ENCODE peak calls at places on chromosomes 13 and 19, in four cellular contexts. O is A549, I is K562, C is GM12878. Z is an unnamed sample.

GRCh38 chr19:34452671-34453253 is 24.6 kb downstream of the UBA2 start:
- DNase-seq in O (no peak), C (no peak), I (no peak), Z (peak; percentile 64)

GRCh38 chr13:20190481-20191310 is 2.0 kb downstream of the GJB2 start:
- DNase-seq in C (no peak), I (no peak), O (no peak), Z (peak; percentile 90)

GRCh38 chr19:49148784-49149651 is 6.2 kb downstream of the HRC start:
- DNase-seq in O (peak; percentile 96), I (peak; percentile 92), C (no peak), Z (peak; percentile 86)

GRCh38 chr13:99961634-99962033 is 9.9 kb downstream of the ZIC5 start:
- DNase-seq in O (no peak), I (no peak), C (no peak), Z (no peak)

GRCh38 chr13:45331981-45332830 is 8.8 kb downstream of the TPT1 start:
- DNase-seq in O (peak; percentile 73), I (no peak), C (no peak), Z (peak; percentile 88)

GRCh38 chr13:93450226-93450625 is 223.6 kb downstream of the GPC6 start:
- DNase-seq in O (no peak), I (no peak), C (no peak), Z (peak; percentile 73)

GRCh38 chr13:31629085-31629785 is 110.1 kb upstream of the RXFP2 start:
- DNase-seq in I (no peak), O (no peak), C (no peak), Z (peak; percentile 40)

GRCh38 chr13:108594153-108594552 is 35.3 kb upstream of the MYO16 start:
- DNase-seq in C (no peak), O (no peak), I (no peak), Z (no peak)

GRCh38 chr19:55248704-55249103 is 10.1 kb downstream of the PPP6R1 start:
- DNase-seq in I (no peak), C (no peak), O (no peak), Z (no peak)

GRCh38 chr13:57629821-57630235 is 1.7 kb upstream of the PCDH17 start:
- DNase-seq in C (no peak), I (peak; percentile 11), O (peak; percentile 29), Z (peak; percentile 42)

GRCh38 chr19:44644391-44645016 is 794 bp downstream of the PVR start:
- DNase-seq in O (peak; percentile 82), I (peak; percentile 26), C (no peak), Z (peak; percentile 49)

GRCh38 chr13:100987993-100988392 is 313.4 kb upstream of the TMTC4 start:
- DNase-seq in C (no peak), O (peak; percentile 1), I (no peak), Z (peak; percentile 26)

GRCh38 chr19:6222884-6223283 is 56.9 kb downstream of the MLLT1 start:
- DNase-seq in C (no peak), I (no peak), O (no peak), Z (no peak)

GRCh38 chr19:13881692-13882418 is 4.9 kb downstream of the NANOS3 start:
- DNase-seq in I (no peak), O (no peak), C (no peak), Z (peak; percentile 39)

GRCh38 chr13:23380534-23380933 is 53.0 kb downstream of the SACS start:
- DNase-seq in O (no peak), C (no peak), I (no peak), Z (peak; percentile 71)

GRCh38 chr19:960601-960938 is 23.6 kb upstream of the WDR18 start:
- DNase-seq in O (no peak), I (no peak), C (no peak), Z (no peak)

GRCh38 chr19:49408816-49409440 is 14.3 kb downstream of the PTH2 start:
- DNase-seq in I (no peak), O (no peak), C (no peak), Z (no peak)

GRCh38 chr19:1105217-1105872 is 1.6 kb downstream of the GPX4 start:
- DNase-seq in O (no peak), I (no peak), C (no peak), Z (peak; percentile 35)

GRCh38 chr19:13404236-13404635 is 102.0 kb downstream of the CACNA1A start:
- DNase-seq in I (no peak), C (no peak), O (no peak), Z (no peak)

GRCh38 chr13:74062933-74063332 is 71.3 kb downstream of the KLF12 start:
- DNase-seq in C (peak; percentile 52), O (no peak), I (no peak), Z (peak; percentile 74)

GRCh38 chr13:35894636-35895035 is 236.5 kb downstream of the DCLK1 start:
- DNase-seq in C (no peak), O (no peak), I (no peak), Z (peak; percentile 7)

GRCh38 chr19:1904385-1905070 is 671 bp upstream of the ADAT3 start:
- DNase-seq in C (peak; percentile 86), O (no peak), I (no peak), Z (no peak)

GRCh38 chr19:54938906-54939305 is 8.4 kb downstream of the NLRP7 start:
- DNase-seq in O (no peak), I (no peak), C (no peak), Z (no peak)

GRCh38 chr19:48060381-48060780 is 16.5 kb upstream of the CABP5 start:
- DNase-seq in O (no peak), I (no peak), C (no peak), Z (no peak)

GRCh38 chr13:91133941-91134772 is 213.3 kb upstream of the MIR17HG start:
- DNase-seq in I (peak; percentile 96), O (peak; percentile 57), C (no peak), Z (peak; percentile 54)

GRCh38 chr13:31814523-31814922 is 75.2 kb downstream of the RXFP2 start:
- DNase-seq in C (no peak), O (no peak), I (no peak), Z (no peak)

GRCh38 chr13:20182231-20182846 is 10.4 kb downstream of the GJB2 start:
- DNase-seq in I (peak; percentile 53), C (peak; percentile 35), O (peak; percentile 71), Z (peak; percentile 80)

GRCh38 chr13:98195054-98195791 is 18.2 kb upstream of the RNF113B start:
- DNase-seq in I (no peak), O (no peak), C (no peak), Z (no peak)

GRCh38 chr13:28671393-28671792 is 12.5 kb downstream of the POMP start:
- DNase-seq in I (no peak), O (no peak), C (no peak), Z (no peak)

GRCh38 chr13:98940325-98940724 is 37.5 kb downstream of the DOCK9 start:
- DNase-seq in C (no peak), O (no peak), I (no peak), Z (no peak)

GRCh38 chr13:99955747-99956472 is 15.7 kb downstream of the ZIC5 start:
- DNase-seq in C (no peak), I (no peak), O (no peak), Z (peak; percentile 17)

GRCh38 chr13:72258340-72258981 is 391.5 kb upstream of the DACH1 start:
- DNase-seq in C (no peak), O (no peak), I (no peak), Z (no peak)

GRCh38 chr13:53782400-53783030 is 753.9 kb downstream of the OLFM4 start:
- DNase-seq in C (peak; percentile 3), O (peak; percentile 35), I (no peak), Z (peak; percentile 17)
- TF ChIP-seq ELK1 in C (no peak), O (no peak), I (no peak), Z (no peak)

GRCh38 chr19:42469311-42470239 is 26.8 kb upstream of the CXCL17 start:
- DNase-seq in O (no peak), I (no peak), C (no peak), Z (no peak)

GRCh38 chr19:42466521-42467436 is 24.0 kb upstream of the CXCL17 start:
- DNase-seq in I (no peak), C (no peak), O (no peak), Z (no peak)

GRCh38 chr19:42465827-42466280 is 23.1 kb upstream of the CXCL17 start:
- DNase-seq in C (peak; percentile 66), I (no peak), O (no peak), Z (no peak)

GRCh38 chr19:42467437-42467760 is 24.7 kb upstream of the CXCL17 start:
- DNase-seq in I (no peak), C (no peak), O (no peak), Z (no peak)

GRCh38 chr19:42468273-42468796 is 25.6 kb upstream of the CXCL17 start:
- DNase-seq in I (no peak), C (no peak), O (peak; percentile 55), Z (peak; percentile 62)
- TF ChIP-seq ELK1 in I (no peak), C (no peak), O (no peak), Z (no peak)

GRCh38 chr13:106721599-106721998 is 153.7 kb upstream of the ARGLU1 start:
- DNase-seq in I (no peak), O (no peak), C (no peak), Z (no peak)
- TF ChIP-seq ELK1 in I (no peak), O (no peak), C (no peak), Z (no peak)

GRCh38 chr19:10543420-10544241 is at the start of gene ATG4D:
- DNase-seq in I (peak; percentile 99), O (peak; percentile 60), C (no peak), Z (peak; percentile 47)
- TF ChIP-seq ELK1 in I (no peak), O (no peak), C (no peak), Z (no peak)

DNA sequence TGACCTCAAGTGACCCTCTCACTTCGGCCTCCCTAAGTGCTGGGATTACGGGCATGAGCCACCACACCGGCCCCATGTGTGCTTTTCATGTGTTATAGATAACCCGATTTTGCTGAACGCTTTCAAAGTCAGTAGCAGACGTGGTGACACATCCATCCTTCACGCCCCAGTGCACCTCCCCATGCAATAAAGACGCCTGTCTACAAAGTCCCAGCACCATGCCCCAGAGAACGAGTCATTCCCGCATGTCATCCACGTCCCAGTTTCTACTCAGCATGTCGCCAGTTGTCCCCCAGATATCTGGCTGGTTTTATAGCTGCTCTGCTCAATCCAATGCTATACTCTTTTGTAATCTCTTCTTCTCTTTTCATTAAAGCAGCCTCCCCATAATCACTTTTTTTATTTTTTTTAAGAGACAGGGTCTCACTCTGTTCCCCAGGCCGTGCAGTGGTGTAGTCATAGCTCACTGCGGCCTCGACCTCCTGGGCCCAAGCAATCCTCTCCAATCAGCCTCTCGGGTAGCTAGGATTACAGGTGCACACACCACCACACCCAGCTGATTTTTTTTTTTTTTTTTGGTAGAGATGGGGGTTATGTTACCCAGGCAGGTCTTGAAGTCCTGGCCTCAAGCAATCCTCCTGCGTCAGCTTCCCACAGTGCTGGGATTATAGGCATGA is 42.5 kb downstream of the DNM2 start:
- DNase-seq in O (no peak), I (no peak), C (no peak), Z (no peak)
- TF ChIP-seq ELK1 in O (no peak), I (no peak), C (no peak), Z (no peak)

GRCh38 chr13:26011996-26012688 is 39.7 kb downstream of the SHISA2 start:
- DNase-seq in I (no peak), O (no peak), C (no peak), Z (no peak)
- TF ChIP-seq ELK1 in I (no peak), O (no peak), C (no peak), Z (no peak)

DNA sequence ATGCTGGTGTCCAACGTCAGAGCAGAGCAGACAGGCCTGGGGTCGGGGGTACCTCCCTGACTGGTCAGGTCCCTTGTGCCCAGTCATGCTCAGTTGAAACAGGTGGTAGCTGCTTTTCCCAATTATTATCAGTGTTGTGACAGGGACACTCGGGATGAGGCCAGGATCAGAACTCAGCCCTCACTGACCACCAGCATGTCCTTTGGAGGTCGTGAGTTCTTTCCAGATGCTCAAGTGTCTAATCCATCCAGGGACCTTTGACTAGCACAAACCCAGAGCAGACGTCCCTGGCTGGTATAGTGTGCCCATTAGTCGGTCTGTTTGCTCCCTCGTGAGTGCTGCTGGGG is 22.4 kb downstream of the MAU2 start:
- DNase-seq in C (no peak), I (no peak), O (no peak), Z (no peak)
- TF ChIP-seq ELK1 in C (no peak), I (no peak), O (no peak), Z (no peak)